ENCODE peak calls at places on chromosomes 6 and 20, in ten cellular contexts. One of them, this sample, is unnamed. For H3K4me1, the result is how much of the 10 kb centered on the place peaks cover.

GRCh38 chr6:78436335-78436734 is 431.0 kb upstream of the IRAK1BP1 start:
- DNase-seq in thoracic aorta: no peak
- DNase-seq in K562: no peak
- DNase-seq in IMR-90: peak
- DNase-seq in mammary epithelial cell: peak
- DNase-seq in spleen: no peak
- DNase-seq in heart right ventricle: no peak
- DNase-seq in breast epithelium: no peak
- DNase-seq in MM.1S: no peak
- DNase-seq in body of pancreas: no peak
- DNase-seq in this sample: peak

GRCh38 chr20:63567132-63567381 is 7.0 kb downstream of the HELZ2 start:
- DNase-seq in IMR-90: no peak
- DNase-seq in spleen: no peak
- DNase-seq in K562: no peak
- DNase-seq in body of pancreas: no peak
- DNase-seq in mammary epithelial cell: no peak
- DNase-seq in thoracic aorta: no peak
- DNase-seq in MM.1S: no peak
- DNase-seq in heart right ventricle: no peak
- DNase-seq in breast epithelium: no peak
- DNase-seq in this sample: no peak

GRCh38 chr6:40440083-40440482 is 147.1 kb downstream of the LRFN2 start:
- DNase-seq in mammary epithelial cell: peak
- DNase-seq in spleen: no peak
- DNase-seq in MM.1S: no peak
- DNase-seq in body of pancreas: no peak
- DNase-seq in heart right ventricle: no peak
- DNase-seq in K562: no peak
- DNase-seq in IMR-90: no peak
- DNase-seq in thoracic aorta: no peak
- DNase-seq in breast epithelium: no peak
- DNase-seq in this sample: no peak

GRCh38 chr6:126063512-126064146 is 77.3 kb downstream of the TRMT11 start:
- DNase-seq in mammary epithelial cell: no peak
- DNase-seq in heart right ventricle: no peak
- DNase-seq in IMR-90: peak
- DNase-seq in body of pancreas: no peak
- DNase-seq in spleen: no peak
- DNase-seq in thoracic aorta: no peak
- DNase-seq in K562: no peak
- DNase-seq in breast epithelium: no peak
- DNase-seq in MM.1S: no peak
- DNase-seq in this sample: peak

GRCh38 chr20:48824830-48825550 is 2.8 kb downstream of the PREX1 start:
- DNase-seq in IMR-90: no peak
- DNase-seq in spleen: no peak
- DNase-seq in breast epithelium: no peak
- DNase-seq in MM.1S: no peak
- DNase-seq in mammary epithelial cell: no peak
- DNase-seq in thoracic aorta: no peak
- DNase-seq in K562: no peak
- DNase-seq in heart right ventricle: no peak
- DNase-seq in body of pancreas: no peak
- DNase-seq in this sample: no peak

GRCh38 chr20:15227102-15227501 is 889.7 kb upstream of the FLRT3 start:
- DNase-seq in mammary epithelial cell: no peak
- DNase-seq in K562: no peak
- DNase-seq in thoracic aorta: no peak
- DNase-seq in breast epithelium: no peak
- DNase-seq in IMR-90: no peak
- DNase-seq in body of pancreas: no peak
- DNase-seq in MM.1S: no peak
- DNase-seq in spleen: no peak
- DNase-seq in heart right ventricle: no peak
- DNase-seq in this sample: no peak

GRCh38 chr20:18488301-18488700 is 8.7 kb downstream of the RBBP9 start:
- DNase-seq in mammary epithelial cell: no peak
- DNase-seq in breast epithelium: no peak
- DNase-seq in heart right ventricle: no peak
- DNase-seq in IMR-90: no peak
- DNase-seq in thoracic aorta: no peak
- DNase-seq in spleen: no peak
- DNase-seq in K562: no peak
- DNase-seq in MM.1S: no peak
- DNase-seq in body of pancreas: no peak
- DNase-seq in this sample: no peak

GRCh38 chr6:89187504-89187903 is 29.7 kb downstream of the GABRR1 start:
- DNase-seq in body of pancreas: no peak
- DNase-seq in thoracic aorta: no peak
- DNase-seq in K562: no peak
- DNase-seq in MM.1S: no peak
- DNase-seq in heart right ventricle: no peak
- DNase-seq in mammary epithelial cell: no peak
- DNase-seq in breast epithelium: no peak
- DNase-seq in spleen: no peak
- DNase-seq in IMR-90: no peak
- DNase-seq in this sample: no peak

DNA sequence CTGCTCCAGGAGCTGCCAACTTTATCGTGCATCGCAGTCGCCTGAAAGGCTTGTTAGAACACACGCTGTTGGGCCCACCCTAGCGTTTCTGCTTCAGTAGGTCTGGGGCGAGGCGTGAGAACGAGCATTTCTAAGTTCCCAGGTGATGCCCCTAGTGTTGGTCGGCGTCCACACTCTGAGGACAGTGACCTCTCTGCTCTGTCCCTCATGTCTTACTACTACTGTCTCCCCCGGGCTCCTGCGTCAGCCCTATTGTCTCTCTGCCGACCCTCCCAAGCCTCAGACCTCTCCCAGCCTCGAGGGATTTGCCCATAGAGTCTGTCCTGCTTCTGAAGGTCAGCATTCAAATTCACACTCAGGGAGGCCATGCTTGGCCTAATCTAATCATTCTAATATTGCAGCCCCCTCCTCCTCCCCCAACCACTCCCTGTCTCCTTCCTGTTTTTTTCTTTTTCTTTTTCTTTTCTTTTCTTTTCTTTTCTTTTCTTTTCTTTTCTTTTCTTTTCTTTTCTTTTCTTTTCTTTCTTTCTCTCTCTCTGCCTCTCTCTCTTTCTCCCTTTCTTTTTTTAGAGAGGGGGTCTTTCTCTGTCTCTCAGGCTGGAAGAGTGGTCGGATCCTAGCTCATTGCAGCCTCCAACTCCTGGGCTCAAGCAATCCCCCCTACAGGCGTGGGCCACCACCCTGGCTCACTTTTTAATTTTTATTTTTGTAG is 873 bp upstream of the ZFP64 start:
- DNase-seq in breast epithelium: no peak
- DNase-seq in spleen: no peak
- DNase-seq in mammary epithelial cell: no peak
- DNase-seq in heart right ventricle: peak
- DNase-seq in thoracic aorta: no peak
- DNase-seq in IMR-90: no peak
- DNase-seq in K562: peak
- DNase-seq in MM.1S: peak
- DNase-seq in body of pancreas: peak
- DNase-seq in this sample: peak
- H3K4me1 ChIP-seq in breast epithelium: under half
- H3K4me1 ChIP-seq in spleen: under half
- H3K4me1 ChIP-seq in mammary epithelial cell: under half
- H3K4me1 ChIP-seq in heart right ventricle: under half
- H3K4me1 ChIP-seq in thoracic aorta: under half
- H3K4me1 ChIP-seq in IMR-90: under half
- H3K4me1 ChIP-seq in K562: under half
- H3K4me1 ChIP-seq in MM.1S: under half
- H3K4me1 ChIP-seq in body of pancreas: under half
- H3K4me1 ChIP-seq in this sample: under half

DNA sequence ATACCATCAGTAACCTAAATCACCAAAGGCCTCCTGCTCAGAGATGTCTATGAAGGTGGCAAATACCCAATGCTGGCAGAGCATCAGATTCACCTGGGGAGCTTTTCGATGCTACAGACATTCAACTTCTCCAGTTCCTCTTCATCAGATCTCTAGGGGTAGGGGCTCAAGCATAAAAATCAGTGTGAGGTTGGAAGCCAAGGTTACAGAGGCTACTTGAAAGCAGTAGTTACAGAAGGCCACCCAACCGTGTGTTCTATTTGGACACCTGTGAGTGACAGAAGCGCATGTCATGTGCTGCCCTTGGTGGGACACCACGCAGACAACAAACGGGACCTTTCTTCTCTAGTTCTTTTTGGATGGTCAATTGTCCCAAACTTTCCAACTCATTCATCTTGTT is 53.3 kb downstream of the TNFAIP3 start:
- DNase-seq in breast epithelium: no peak
- DNase-seq in IMR-90: no peak
- DNase-seq in body of pancreas: no peak
- DNase-seq in spleen: no peak
- DNase-seq in heart right ventricle: no peak
- DNase-seq in K562: no peak
- DNase-seq in mammary epithelial cell: no peak
- DNase-seq in MM.1S: no peak
- DNase-seq in thoracic aorta: no peak
- DNase-seq in this sample: no peak
- H3K4me3 ChIP-seq in breast epithelium: no peak
- H3K4me3 ChIP-seq in IMR-90: no peak
- H3K4me3 ChIP-seq in body of pancreas: no peak
- H3K4me3 ChIP-seq in spleen: no peak
- H3K4me3 ChIP-seq in heart right ventricle: no peak
- H3K4me3 ChIP-seq in K562: no peak
- H3K4me3 ChIP-seq in mammary epithelial cell: no peak
- H3K4me3 ChIP-seq in MM.1S: no peak
- H3K4me3 ChIP-seq in thoracic aorta: no peak
- H3K4me3 ChIP-seq in this sample: no peak

GRCh38 chr6:108359901-108360882 is 65.3 kb downstream of the AFG1L start:
- DNase-seq in K562: peak
- DNase-seq in mammary epithelial cell: peak
- DNase-seq in MM.1S: no peak
- DNase-seq in IMR-90: peak
- DNase-seq in heart right ventricle: no peak
- DNase-seq in thoracic aorta: no peak
- DNase-seq in body of pancreas: no peak
- DNase-seq in breast epithelium: no peak
- DNase-seq in spleen: no peak
- DNase-seq in this sample: no peak
- TF ChIP-seq CTCF in K562: peak
- TF ChIP-seq CTCF in mammary epithelial cell: no peak
- TF ChIP-seq CTCF in MM.1S: peak
- TF ChIP-seq CTCF in IMR-90: no peak
- TF ChIP-seq CTCF in heart right ventricle: no peak
- TF ChIP-seq CTCF in thoracic aorta: no peak
- TF ChIP-seq CTCF in body of pancreas: no peak
- TF ChIP-seq CTCF in breast epithelium: no peak
- TF ChIP-seq CTCF in spleen: no peak
- TF ChIP-seq CTCF in this sample: peak

GRCh38 chr6:167290786-167291622 is at the start of gene UNC93A:
- DNase-seq in K562: no peak
- DNase-seq in MM.1S: no peak
- DNase-seq in mammary epithelial cell: no peak
- DNase-seq in spleen: no peak
- DNase-seq in thoracic aorta: no peak
- DNase-seq in IMR-90: no peak
- DNase-seq in heart right ventricle: no peak
- DNase-seq in breast epithelium: no peak
- DNase-seq in body of pancreas: no peak
- DNase-seq in this sample: no peak

GRCh38 chr6:167279766-167280440 is 11.2 kb upstream of the UNC93A start:
- DNase-seq in thoracic aorta: no peak
- DNase-seq in IMR-90: no peak
- DNase-seq in K562: no peak
- DNase-seq in breast epithelium: no peak
- DNase-seq in mammary epithelial cell: no peak
- DNase-seq in spleen: no peak
- DNase-seq in MM.1S: no peak
- DNase-seq in heart right ventricle: no peak
- DNase-seq in body of pancreas: no peak
- DNase-seq in this sample: no peak

GRCh38 chr6:167282165-167282564 is 8.9 kb upstream of the UNC93A start:
- DNase-seq in K562: no peak
- DNase-seq in MM.1S: no peak
- DNase-seq in thoracic aorta: no peak
- DNase-seq in IMR-90: no peak
- DNase-seq in body of pancreas: no peak
- DNase-seq in breast epithelium: no peak
- DNase-seq in spleen: no peak
- DNase-seq in mammary epithelial cell: no peak
- DNase-seq in heart right ventricle: no peak
- DNase-seq in this sample: no peak

GRCh38 chr6:167287513-167288048 is 3.5 kb upstream of the UNC93A start:
- DNase-seq in heart right ventricle: no peak
- DNase-seq in spleen: no peak
- DNase-seq in mammary epithelial cell: no peak
- DNase-seq in K562: no peak
- DNase-seq in IMR-90: no peak
- DNase-seq in thoracic aorta: no peak
- DNase-seq in breast epithelium: no peak
- DNase-seq in MM.1S: no peak
- DNase-seq in body of pancreas: no peak
- DNase-seq in this sample: no peak

DNA sequence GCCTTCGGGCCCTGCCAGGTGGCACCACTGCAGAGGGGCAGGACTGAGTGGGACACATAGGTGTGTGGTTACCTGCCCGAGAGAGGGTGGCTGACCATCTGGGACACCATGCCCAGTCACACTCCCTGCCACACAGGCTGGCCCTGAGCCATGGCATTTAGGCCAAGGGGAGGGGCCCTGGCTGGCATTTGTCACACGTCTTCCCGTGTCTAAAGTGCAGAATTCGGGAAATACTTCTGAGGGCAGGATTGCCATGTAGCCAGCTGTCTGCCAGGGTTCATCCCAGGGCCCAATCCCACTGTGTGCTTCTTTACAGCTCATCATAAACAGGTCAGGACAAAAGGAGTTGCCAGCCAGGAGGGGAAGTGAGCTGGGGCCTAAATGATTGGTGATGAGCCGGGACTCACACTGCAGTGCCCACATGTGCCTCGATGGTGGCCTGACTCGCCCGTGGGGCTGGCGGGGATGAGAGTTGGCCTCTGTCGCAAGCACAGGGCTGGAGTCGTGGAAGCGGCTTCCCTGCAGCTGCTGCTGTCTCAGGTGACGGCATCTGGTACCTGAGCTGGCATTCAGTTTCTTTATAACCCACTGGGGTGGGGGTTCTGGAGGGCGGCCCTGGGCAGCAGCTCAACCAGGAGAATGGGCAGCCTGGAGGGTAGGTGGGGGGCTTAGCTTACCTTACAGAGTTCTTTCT is 5.9 kb upstream of the UNC93A start:
- DNase-seq in spleen: no peak
- DNase-seq in IMR-90: no peak
- DNase-seq in MM.1S: no peak
- DNase-seq in heart right ventricle: no peak
- DNase-seq in body of pancreas: no peak
- DNase-seq in thoracic aorta: no peak
- DNase-seq in mammary epithelial cell: no peak
- DNase-seq in K562: no peak
- DNase-seq in breast epithelium: no peak
- DNase-seq in this sample: no peak
- H3K4me1 ChIP-seq in spleen: under half
- H3K4me1 ChIP-seq in IMR-90: under half
- H3K4me1 ChIP-seq in MM.1S: under half
- H3K4me1 ChIP-seq in heart right ventricle: under half
- H3K4me1 ChIP-seq in body of pancreas: under half
- H3K4me1 ChIP-seq in thoracic aorta: under half
- H3K4me1 ChIP-seq in mammary epithelial cell: under half
- H3K4me1 ChIP-seq in K562: under half
- H3K4me1 ChIP-seq in breast epithelium: under half
- H3K4me1 ChIP-seq in this sample: under half